ENCODE peak calls at places on chromosomes 2 and 18, in seven cellular contexts. One of them, this sample, is unnamed.

GRCh38 chr2:132669854-132670103 is 226 bp downstream of the LYPD1 start:
- DNase-seq in erythroblast: no peak
- DNase-seq in activated CD4-positive, alpha-beta T cell treated with anti-CD3 and anti-CD28 coated beads, Interleukin-2, amount 50 U/mL, for 1 hour: no peak
- DNase-seq in IMR-90: no peak
- DNase-seq in activated CD4-positive, CD25-positive, alpha-beta regulatory T cell treated with anti-CD3 and anti-CD28 coated beads, Interleukin-2, amount 50 U/mL, for 72 hours: no peak
- DNase-seq in nephron progenitor cell: peak
- DNase-seq in uterus: no peak
- DNase-seq in this sample: no peak

GRCh38 chr18:70464343-70465114 is 175.7 kb downstream of the SOCS6 start:
- DNase-seq in erythroblast: peak
- DNase-seq in activated CD4-positive, alpha-beta T cell treated with anti-CD3 and anti-CD28 coated beads, Interleukin-2, amount 50 U/mL, for 1 hour: peak
- DNase-seq in IMR-90: peak
- DNase-seq in activated CD4-positive, CD25-positive, alpha-beta regulatory T cell treated with anti-CD3 and anti-CD28 coated beads, Interleukin-2, amount 50 U/mL, for 72 hours: peak
- DNase-seq in nephron progenitor cell: peak
- DNase-seq in uterus: peak
- DNase-seq in this sample: peak

GRCh38 chr2:75007819-75008218 is 49.4 kb downstream of the POLE4 start:
- DNase-seq in erythroblast: no peak
- DNase-seq in activated CD4-positive, alpha-beta T cell treated with anti-CD3 and anti-CD28 coated beads, Interleukin-2, amount 50 U/mL, for 1 hour: no peak
- DNase-seq in IMR-90: no peak
- DNase-seq in activated CD4-positive, CD25-positive, alpha-beta regulatory T cell treated with anti-CD3 and anti-CD28 coated beads, Interleukin-2, amount 50 U/mL, for 72 hours: no peak
- DNase-seq in nephron progenitor cell: no peak
- DNase-seq in uterus: no peak
- DNase-seq in this sample: no peak

GRCh38 chr18:76168206-76168605 is 326.8 kb downstream of the ZNF516 start:
- DNase-seq in erythroblast: no peak
- DNase-seq in activated CD4-positive, alpha-beta T cell treated with anti-CD3 and anti-CD28 coated beads, Interleukin-2, amount 50 U/mL, for 1 hour: no peak
- DNase-seq in IMR-90: no peak
- DNase-seq in activated CD4-positive, CD25-positive, alpha-beta regulatory T cell treated with anti-CD3 and anti-CD28 coated beads, Interleukin-2, amount 50 U/mL, for 72 hours: no peak
- DNase-seq in nephron progenitor cell: no peak
- DNase-seq in uterus: no peak
- DNase-seq in this sample: no peak

GRCh38 chr2:40760071-40760666 is 308.3 kb upstream of the SLC8A1 start:
- DNase-seq in erythroblast: peak
- DNase-seq in activated CD4-positive, alpha-beta T cell treated with anti-CD3 and anti-CD28 coated beads, Interleukin-2, amount 50 U/mL, for 1 hour: no peak
- DNase-seq in IMR-90: peak
- DNase-seq in activated CD4-positive, CD25-positive, alpha-beta regulatory T cell treated with anti-CD3 and anti-CD28 coated beads, Interleukin-2, amount 50 U/mL, for 72 hours: no peak
- DNase-seq in nephron progenitor cell: peak
- DNase-seq in uterus: peak
- DNase-seq in this sample: no peak

GRCh38 chr2:233242231-233242917 is 9.1 kb upstream of the ATG16L1 start:
- DNase-seq in erythroblast: peak
- DNase-seq in activated CD4-positive, alpha-beta T cell treated with anti-CD3 and anti-CD28 coated beads, Interleukin-2, amount 50 U/mL, for 1 hour: no peak
- DNase-seq in IMR-90: peak
- DNase-seq in activated CD4-positive, CD25-positive, alpha-beta regulatory T cell treated with anti-CD3 and anti-CD28 coated beads, Interleukin-2, amount 50 U/mL, for 72 hours: no peak
- DNase-seq in nephron progenitor cell: no peak
- DNase-seq in uterus: no peak
- DNase-seq in this sample: no peak

GRCh38 chr2:74006424-74006823 is 21.7 kb downstream of the TET3 start:
- DNase-seq in erythroblast: no peak
- DNase-seq in activated CD4-positive, alpha-beta T cell treated with anti-CD3 and anti-CD28 coated beads, Interleukin-2, amount 50 U/mL, for 1 hour: no peak
- DNase-seq in IMR-90: no peak
- DNase-seq in activated CD4-positive, CD25-positive, alpha-beta regulatory T cell treated with anti-CD3 and anti-CD28 coated beads, Interleukin-2, amount 50 U/mL, for 72 hours: no peak
- DNase-seq in nephron progenitor cell: no peak
- DNase-seq in uterus: no peak
- DNase-seq in this sample: no peak

GRCh38 chr2:220219371-220219770 is 591.9 kb downstream of the SLC4A3 start:
- DNase-seq in erythroblast: no peak
- DNase-seq in activated CD4-positive, alpha-beta T cell treated with anti-CD3 and anti-CD28 coated beads, Interleukin-2, amount 50 U/mL, for 1 hour: no peak
- DNase-seq in IMR-90: no peak
- DNase-seq in activated CD4-positive, CD25-positive, alpha-beta regulatory T cell treated with anti-CD3 and anti-CD28 coated beads, Interleukin-2, amount 50 U/mL, for 72 hours: no peak
- DNase-seq in nephron progenitor cell: no peak
- DNase-seq in uterus: no peak
- DNase-seq in this sample: no peak

GRCh38 chr2:233209117-233209977 is 42.1 kb upstream of the ATG16L1 start:
- DNase-seq in erythroblast: no peak
- DNase-seq in activated CD4-positive, alpha-beta T cell treated with anti-CD3 and anti-CD28 coated beads, Interleukin-2, amount 50 U/mL, for 1 hour: no peak
- DNase-seq in IMR-90: peak
- DNase-seq in activated CD4-positive, CD25-positive, alpha-beta regulatory T cell treated with anti-CD3 and anti-CD28 coated beads, Interleukin-2, amount 50 U/mL, for 72 hours: no peak
- DNase-seq in nephron progenitor cell: no peak
- DNase-seq in uterus: no peak
- DNase-seq in this sample: no peak

GRCh38 chr2:138956116-138956515 is 175.9 kb upstream of the NXPH2 start:
- DNase-seq in erythroblast: no peak
- DNase-seq in activated CD4-positive, alpha-beta T cell treated with anti-CD3 and anti-CD28 coated beads, Interleukin-2, amount 50 U/mL, for 1 hour: no peak
- DNase-seq in IMR-90: no peak
- DNase-seq in activated CD4-positive, CD25-positive, alpha-beta regulatory T cell treated with anti-CD3 and anti-CD28 coated beads, Interleukin-2, amount 50 U/mL, for 72 hours: no peak
- DNase-seq in nephron progenitor cell: no peak
- DNase-seq in uterus: no peak
- DNase-seq in this sample: no peak

GRCh38 chr18:60277855-60278480 is 94.6 kb downstream of the MC4R start:
- DNase-seq in erythroblast: no peak
- DNase-seq in activated CD4-positive, alpha-beta T cell treated with anti-CD3 and anti-CD28 coated beads, Interleukin-2, amount 50 U/mL, for 1 hour: no peak
- DNase-seq in IMR-90: peak
- DNase-seq in activated CD4-positive, CD25-positive, alpha-beta regulatory T cell treated with anti-CD3 and anti-CD28 coated beads, Interleukin-2, amount 50 U/mL, for 72 hours: no peak
- DNase-seq in nephron progenitor cell: no peak
- DNase-seq in uterus: no peak
- DNase-seq in this sample: no peak

GRCh38 chr2:68762665-68763064 is 28.1 kb downstream of the ARHGAP25 start:
- DNase-seq in erythroblast: no peak
- DNase-seq in activated CD4-positive, alpha-beta T cell treated with anti-CD3 and anti-CD28 coated beads, Interleukin-2, amount 50 U/mL, for 1 hour: no peak
- DNase-seq in IMR-90: peak
- DNase-seq in activated CD4-positive, CD25-positive, alpha-beta regulatory T cell treated with anti-CD3 and anti-CD28 coated beads, Interleukin-2, amount 50 U/mL, for 72 hours: no peak
- DNase-seq in nephron progenitor cell: no peak
- DNase-seq in uterus: no peak
- DNase-seq in this sample: no peak

GRCh38 chr18:10453885-10454772 is at the start of gene APCDD1:
- DNase-seq in erythroblast: peak
- DNase-seq in activated CD4-positive, alpha-beta T cell treated with anti-CD3 and anti-CD28 coated beads, Interleukin-2, amount 50 U/mL, for 1 hour: no peak
- DNase-seq in IMR-90: no peak
- DNase-seq in activated CD4-positive, CD25-positive, alpha-beta regulatory T cell treated with anti-CD3 and anti-CD28 coated beads, Interleukin-2, amount 50 U/mL, for 72 hours: no peak
- DNase-seq in nephron progenitor cell: peak
- DNase-seq in uterus: peak
- DNase-seq in this sample: no peak

GRCh38 chr18:79197531-79197930 is 128.3 kb downstream of the ATP9B start:
- DNase-seq in erythroblast: no peak
- DNase-seq in activated CD4-positive, alpha-beta T cell treated with anti-CD3 and anti-CD28 coated beads, Interleukin-2, amount 50 U/mL, for 1 hour: no peak
- DNase-seq in IMR-90: no peak
- DNase-seq in activated CD4-positive, CD25-positive, alpha-beta regulatory T cell treated with anti-CD3 and anti-CD28 coated beads, Interleukin-2, amount 50 U/mL, for 72 hours: no peak
- DNase-seq in nephron progenitor cell: no peak
- DNase-seq in uterus: no peak
- DNase-seq in this sample: no peak

GRCh38 chr2:96847586-96847985 is 3.8 kb upstream of the ANKRD23 start:
- DNase-seq in erythroblast: no peak
- DNase-seq in activated CD4-positive, alpha-beta T cell treated with anti-CD3 and anti-CD28 coated beads, Interleukin-2, amount 50 U/mL, for 1 hour: no peak
- DNase-seq in IMR-90: no peak
- DNase-seq in activated CD4-positive, CD25-positive, alpha-beta regulatory T cell treated with anti-CD3 and anti-CD28 coated beads, Interleukin-2, amount 50 U/mL, for 72 hours: no peak
- DNase-seq in nephron progenitor cell: no peak
- DNase-seq in uterus: no peak
- DNase-seq in this sample: no peak

GRCh38 chr2:67930156-67930555 is 132.6 kb downstream of the C1D start:
- DNase-seq in erythroblast: no peak
- DNase-seq in activated CD4-positive, alpha-beta T cell treated with anti-CD3 and anti-CD28 coated beads, Interleukin-2, amount 50 U/mL, for 1 hour: no peak
- DNase-seq in IMR-90: no peak
- DNase-seq in activated CD4-positive, CD25-positive, alpha-beta regulatory T cell treated with anti-CD3 and anti-CD28 coated beads, Interleukin-2, amount 50 U/mL, for 72 hours: no peak
- DNase-seq in nephron progenitor cell: no peak
- DNase-seq in uterus: no peak
- DNase-seq in this sample: no peak

GRCh38 chr18:50432915-50433314 is 58.1 kb downstream of the SKA1 start:
- DNase-seq in erythroblast: no peak
- DNase-seq in activated CD4-positive, alpha-beta T cell treated with anti-CD3 and anti-CD28 coated beads, Interleukin-2, amount 50 U/mL, for 1 hour: no peak
- DNase-seq in IMR-90: no peak
- DNase-seq in activated CD4-positive, CD25-positive, alpha-beta regulatory T cell treated with anti-CD3 and anti-CD28 coated beads, Interleukin-2, amount 50 U/mL, for 72 hours: no peak
- DNase-seq in nephron progenitor cell: no peak
- DNase-seq in uterus: no peak
- DNase-seq in this sample: no peak

GRCh38 chr2:20590704-20591515 is 60.0 kb downstream of the HS1BP3 start:
- DNase-seq in erythroblast: no peak
- DNase-seq in activated CD4-positive, alpha-beta T cell treated with anti-CD3 and anti-CD28 coated beads, Interleukin-2, amount 50 U/mL, for 1 hour: no peak
- DNase-seq in IMR-90: no peak
- DNase-seq in activated CD4-positive, CD25-positive, alpha-beta regulatory T cell treated with anti-CD3 and anti-CD28 coated beads, Interleukin-2, amount 50 U/mL, for 72 hours: no peak
- DNase-seq in nephron progenitor cell: no peak
- DNase-seq in uterus: peak
- DNase-seq in this sample: peak

GRCh38 chr18:69177702-69178101 is 223.0 kb upstream of the DOK6 start:
- DNase-seq in erythroblast: no peak
- DNase-seq in activated CD4-positive, alpha-beta T cell treated with anti-CD3 and anti-CD28 coated beads, Interleukin-2, amount 50 U/mL, for 1 hour: no peak
- DNase-seq in IMR-90: peak
- DNase-seq in activated CD4-positive, CD25-positive, alpha-beta regulatory T cell treated with anti-CD3 and anti-CD28 coated beads, Interleukin-2, amount 50 U/mL, for 72 hours: no peak
- DNase-seq in nephron progenitor cell: no peak
- DNase-seq in uterus: no peak
- DNase-seq in this sample: no peak

GRCh38 chr2:67840460-67841068 is 222.2 kb downstream of the C1D start:
- DNase-seq in erythroblast: peak
- DNase-seq in activated CD4-positive, alpha-beta T cell treated with anti-CD3 and anti-CD28 coated beads, Interleukin-2, amount 50 U/mL, for 1 hour: peak
- DNase-seq in IMR-90: peak
- DNase-seq in activated CD4-positive, CD25-positive, alpha-beta regulatory T cell treated with anti-CD3 and anti-CD28 coated beads, Interleukin-2, amount 50 U/mL, for 72 hours: no peak
- DNase-seq in nephron progenitor cell: peak
- DNase-seq in uterus: peak
- DNase-seq in this sample: peak

GRCh38 chr2:28635251-28635650 is 116.4 kb upstream of the PPP1CB start:
- DNase-seq in erythroblast: no peak
- DNase-seq in activated CD4-positive, alpha-beta T cell treated with anti-CD3 and anti-CD28 coated beads, Interleukin-2, amount 50 U/mL, for 1 hour: no peak
- DNase-seq in IMR-90: no peak
- DNase-seq in activated CD4-positive, CD25-positive, alpha-beta regulatory T cell treated with anti-CD3 and anti-CD28 coated beads, Interleukin-2, amount 50 U/mL, for 72 hours: no peak
- DNase-seq in nephron progenitor cell: no peak
- DNase-seq in uterus: no peak
- DNase-seq in this sample: no peak

GRCh38 chr2:174339971-174340399 is 5.2 kb downstream of the SP9 start:
- DNase-seq in erythroblast: peak
- DNase-seq in activated CD4-positive, alpha-beta T cell treated with anti-CD3 and anti-CD28 coated beads, Interleukin-2, amount 50 U/mL, for 1 hour: no peak
- DNase-seq in IMR-90: no peak
- DNase-seq in activated CD4-positive, CD25-positive, alpha-beta regulatory T cell treated with anti-CD3 and anti-CD28 coated beads, Interleukin-2, amount 50 U/mL, for 72 hours: no peak
- DNase-seq in nephron progenitor cell: no peak
- DNase-seq in uterus: no peak
- DNase-seq in this sample: no peak

GRCh38 chr2:158102446-158102845 is 770 bp downstream of the UPP2 start:
- DNase-seq in erythroblast: no peak
- DNase-seq in activated CD4-positive, alpha-beta T cell treated with anti-CD3 and anti-CD28 coated beads, Interleukin-2, amount 50 U/mL, for 1 hour: no peak
- DNase-seq in IMR-90: no peak
- DNase-seq in activated CD4-positive, CD25-positive, alpha-beta regulatory T cell treated with anti-CD3 and anti-CD28 coated beads, Interleukin-2, amount 50 U/mL, for 72 hours: no peak
- DNase-seq in nephron progenitor cell: no peak
- DNase-seq in uterus: no peak
- DNase-seq in this sample: no peak

GRCh38 chr2:26555246-26556133 is 77.6 kb upstream of the OTOF start:
- DNase-seq in erythroblast: peak
- DNase-seq in activated CD4-positive, alpha-beta T cell treated with anti-CD3 and anti-CD28 coated beads, Interleukin-2, amount 50 U/mL, for 1 hour: no peak
- DNase-seq in IMR-90: no peak
- DNase-seq in activated CD4-positive, CD25-positive, alpha-beta regulatory T cell treated with anti-CD3 and anti-CD28 coated beads, Interleukin-2, amount 50 U/mL, for 72 hours: no peak
- DNase-seq in nephron progenitor cell: no peak
- DNase-seq in uterus: no peak
- DNase-seq in this sample: peak

GRCh38 chr18:55982992-55983391 is 395.0 kb upstream of the TCF4 start:
- DNase-seq in erythroblast: no peak
- DNase-seq in activated CD4-positive, alpha-beta T cell treated with anti-CD3 and anti-CD28 coated beads, Interleukin-2, amount 50 U/mL, for 1 hour: no peak
- DNase-seq in IMR-90: peak
- DNase-seq in activated CD4-positive, CD25-positive, alpha-beta regulatory T cell treated with anti-CD3 and anti-CD28 coated beads, Interleukin-2, amount 50 U/mL, for 72 hours: no peak
- DNase-seq in nephron progenitor cell: no peak
- DNase-seq in uterus: no peak
- DNase-seq in this sample: no peak

GRCh38 chr2:10008809-10009176 is 34.6 kb upstream of the KLF11 start:
- DNase-seq in erythroblast: no peak
- DNase-seq in activated CD4-positive, alpha-beta T cell treated with anti-CD3 and anti-CD28 coated beads, Interleukin-2, amount 50 U/mL, for 1 hour: no peak
- DNase-seq in IMR-90: no peak
- DNase-seq in activated CD4-positive, CD25-positive, alpha-beta regulatory T cell treated with anti-CD3 and anti-CD28 coated beads, Interleukin-2, amount 50 U/mL, for 72 hours: no peak
- DNase-seq in nephron progenitor cell: no peak
- DNase-seq in uterus: no peak
- DNase-seq in this sample: no peak

GRCh38 chr2:67502346-67503065 is 105.4 kb downstream of the ETAA1 start:
- DNase-seq in erythroblast: no peak
- DNase-seq in activated CD4-positive, alpha-beta T cell treated with anti-CD3 and anti-CD28 coated beads, Interleukin-2, amount 50 U/mL, for 1 hour: no peak
- DNase-seq in IMR-90: peak
- DNase-seq in activated CD4-positive, CD25-positive, alpha-beta regulatory T cell treated with anti-CD3 and anti-CD28 coated beads, Interleukin-2, amount 50 U/mL, for 72 hours: no peak
- DNase-seq in nephron progenitor cell: no peak
- DNase-seq in uterus: no peak
- DNase-seq in this sample: no peak

GRCh38 chr2:98835831-98836385 is 100.1 kb downstream of the CRACDL start:
- DNase-seq in erythroblast: no peak
- DNase-seq in activated CD4-positive, alpha-beta T cell treated with anti-CD3 and anti-CD28 coated beads, Interleukin-2, amount 50 U/mL, for 1 hour: peak
- DNase-seq in IMR-90: no peak
- DNase-seq in activated CD4-positive, CD25-positive, alpha-beta regulatory T cell treated with anti-CD3 and anti-CD28 coated beads, Interleukin-2, amount 50 U/mL, for 72 hours: no peak
- DNase-seq in nephron progenitor cell: no peak
- DNase-seq in uterus: no peak
- DNase-seq in this sample: no peak

This sample was measured in activated naive CD8-positive, alpha-beta T cell treated with anti-CD3 and anti-CD28 coated beads, Interleukin-2, amount 10 ng/mL, durations not matched to agents 7 days and 5 days.